ENCODE peak calls at places on chromosomes 7 and 10, in five cellular contexts. D is NCI-H1436, V is NCI-H524, B is NAMALWA, L is T-helper 1 cell. S is an unnamed sample.

GRCh38 chr7:121084748-121085336 is 96.3 kb downstream of the CPED1 start:
- DNase-seq in B (no peak), L (no peak), D (no peak), V (peak; percentile 44), S (no peak)

GRCh38 chr10:124300735-124301134 is 118.0 kb downstream of the OAT start:
- DNase-seq in V (no peak), D (no peak), L (no peak), B (no peak), S (no peak)

GRCh38 chr7:98314469-98314868 is 33.0 kb downstream of the BRI3 start:
- DNase-seq in D (no peak), B (peak; percentile 95), L (no peak), V (no peak), S (no peak)

GRCh38 chr7:100689230-100690135 is 4.6 kb downstream of the GIGYF1 start:
- DNase-seq in D (no peak), V (no peak), L (no peak), B (peak; percentile 64), S (no peak)

GRCh38 chr7:26500749-26501352 is 209.2 kb downstream of the SNX10 start:
- DNase-seq in V (peak; percentile 50), L (no peak), D (no peak), B (peak; percentile 82), S (peak; percentile 57)

GRCh38 chr10:63466168-63466935 is 575 bp upstream of the JMJD1C start:
- DNase-seq in L (no peak), D (no peak), V (no peak), B (peak; percentile 80), S (peak; percentile 31)

GRCh38 chr10:21496285-21497176 is 29.0 kb downstream of the SKIDA1 start:
- DNase-seq in B (peak; percentile 80), V (peak; percentile 43), D (peak; percentile 51), L (peak; percentile 39), S (peak; percentile 71)

GRCh38 chr10:61882621-61883375 is 18.7 kb upstream of the ARID5B start:
- DNase-seq in V (no peak), L (no peak), B (no peak), D (no peak), S (no peak)

GRCh38 chr10:129908406-129908805 is 55.7 kb downstream of the EBF3 start:
- DNase-seq in B (no peak), L (no peak), V (no peak), D (no peak), S (no peak)

GRCh38 chr7:144941127-144941526 is 105.3 kb upstream of the TPK1 start:
- DNase-seq in V (no peak), B (no peak), D (no peak), L (no peak), S (no peak)